ENCODE peak calls at places on chromosomes 3 and 15, in four cellular contexts. R is cardiac fibroblast; L is CD4-positive, CD25-positive, alpha-beta regulatory T cell; S is cardiac muscle cell. A is an unnamed sample.

GRCh38 chr3:146969356-146969755 is 364.2 kb upstream of the PLSCR5 start:
- DNase-seq in R (peak; percentile 49), L (no peak), S (no peak), A (no peak)

GRCh38 chr3:144112036-144112435 is 140.4 kb downstream of the DIPK2A start:
- DNase-seq in R (no peak), L (no peak), S (no peak), A (no peak)

GRCh38 chr15:36877796-36878744 is 222.3 kb downstream of the MEIS2 start:
- DNase-seq in L (no peak), S (peak; percentile 68), R (peak; percentile 9), A (no peak)

GRCh38 chr3:195337747-195338146 is 66.8 kb upstream of the XXYLT1 start:
- DNase-seq in R (no peak), L (no peak), S (no peak), A (no peak)

GRCh38 chr3:171256445-171257250 is 203.6 kb downstream of the TNIK start:
- DNase-seq in R (peak; percentile 52), L (peak; percentile 55), S (no peak), A (no peak)

GRCh38 chr15:69920232-69920631 is 177.5 kb downstream of the TLE3 start:
- DNase-seq in S (no peak), L (no peak), R (no peak), A (no peak)

GRCh38 chr3:68378631-68379030 is 553.7 kb downstream of the TAFA4 start:
- DNase-seq in S (no peak), L (no peak), R (no peak), A (no peak)

GRCh38 chr3:152538518-152538917 is 269.8 kb downstream of the MBNL1 start:
- DNase-seq in S (no peak), L (no peak), R (no peak), A (no peak)

GRCh38 chr3:171994646-171995441 is 44.5 kb upstream of the FNDC3B start:
- DNase-seq in R (peak; percentile 93), L (no peak), S (no peak), A (no peak)

GRCh38 chr3:70110066-70110465 is 110.5 kb downstream of the SAMMSON start:
- DNase-seq in L (no peak), R (no peak), S (no peak), A (no peak)

GRCh38 chr3:48088056-48088748 is 72.0 kb upstream of the MAP4 start:
- DNase-seq in L (no peak), R (no peak), S (peak; percentile 64), A (no peak)

GRCh38 chr3:134753999-134754742 is 40.9 kb upstream of the EPHB1 start:
- DNase-seq in R (peak; percentile 9), S (no peak), L (no peak), A (no peak)